ENCODE peak calls at places on chromosome 7, in eight cellular contexts. O, B, U, Y, F, W, I and K are unnamed samples.

GRCh38 chr7:42104231-42104630 is 132.8 kb downstream of the GLI3 start:
- DNase-seq in B (no peak), O (no peak), W (no peak), I (no peak), Y (no peak), U (no peak), F (no peak), K (no peak)

GRCh38 chr7:37208528-37208927 is 240.1 kb downstream of the ELMO1 start:
- DNase-seq in O (peak), W (peak), B (peak), Y (peak), F (peak), U (peak), I (peak), K (peak)

GRCh38 chr7:121107923-121108498 is 119.5 kb downstream of the CPED1 start:
- DNase-seq in Y (peak), B (no peak), U (peak), F (peak), W (peak), I (no peak), O (peak), K (no peak)

GRCh38 chr7:80869821-80870751 is 48.8 kb downstream of the SEMA3C start:
- DNase-seq in O (no peak), F (no peak), B (no peak), W (no peak), U (no peak), Y (no peak), I (no peak), K (no peak)

GRCh38 chr7:117004899-117005298 is 51.6 kb downstream of the ST7 start:
- DNase-seq in U (peak), O (peak), F (no peak), Y (peak), I (no peak), B (no peak), W (no peak), K (no peak)

GRCh38 chr7:44071726-44072363 is 6.5 kb upstream of the PGAM2 start:
- DNase-seq in U (no peak), B (no peak), O (no peak), W (no peak), F (no peak), I (no peak), Y (no peak), K (no peak)

GRCh38 chr7:107167483-107168232 is 1.1 kb upstream of the HBP1 start:
- DNase-seq in I (peak), F (no peak), Y (peak), W (peak), B (peak), U (peak), O (peak), K (peak)

GRCh38 chr7:48637382-48637781 is 287.0 kb upstream of the CDC14C start:
- DNase-seq in B (no peak), Y (no peak), W (peak), U (peak), O (peak), F (no peak), I (no peak), K (no peak)

GRCh38 chr7:32501522-32501921 is 6.2 kb downstream of the AVL9 start:
- DNase-seq in F (no peak), B (no peak), U (peak), W (no peak), I (no peak), O (peak), Y (peak), K (no peak)

GRCh38 chr7:79709574-79710409 is 256.3 kb upstream of the MAGI2 start:
- DNase-seq in Y (peak), B (no peak), F (no peak), O (peak), W (peak), U (peak), I (no peak), K (no peak)

GRCh38 chr7:15476101-15476918 is 85.5 kb downstream of the AGMO start:
- DNase-seq in I (no peak), W (no peak), F (no peak), U (no peak), Y (peak), O (no peak), B (no peak), K (no peak)
- H3K4me3 ChIP-seq in I (no peak), W (no peak), F (no peak), U (no peak), Y (no peak), O (no peak), B (no peak), K (no peak)

DNA sequence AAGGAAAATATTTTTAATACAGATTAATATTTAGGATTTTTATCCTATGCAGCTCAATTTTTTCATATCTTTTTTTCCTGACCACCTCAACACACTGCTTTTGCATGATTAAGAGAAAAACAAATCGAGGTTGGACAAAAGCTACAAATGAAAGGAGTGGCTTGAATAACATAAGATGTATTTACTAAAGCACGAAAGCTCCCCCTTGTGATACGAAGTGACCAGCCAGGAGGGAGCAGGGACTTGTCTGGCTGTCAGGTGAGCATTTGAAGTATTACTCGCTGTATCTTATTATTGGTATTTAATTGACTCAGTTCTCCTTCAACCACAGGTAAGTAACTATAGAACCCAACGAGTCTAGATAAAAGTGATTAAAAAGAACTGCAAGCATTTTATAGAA is 265.2 kb upstream of the PHF14 start:
- DNase-seq in I (peak), F (no peak), O (no peak), W (no peak), U (no peak), B (no peak), Y (no peak), K (no peak)
- TF ChIP-seq CTCF in I (peak), F (peak), O (no peak), W (peak), U (no peak), B (no peak), Y (no peak), K (no peak)

DNA sequence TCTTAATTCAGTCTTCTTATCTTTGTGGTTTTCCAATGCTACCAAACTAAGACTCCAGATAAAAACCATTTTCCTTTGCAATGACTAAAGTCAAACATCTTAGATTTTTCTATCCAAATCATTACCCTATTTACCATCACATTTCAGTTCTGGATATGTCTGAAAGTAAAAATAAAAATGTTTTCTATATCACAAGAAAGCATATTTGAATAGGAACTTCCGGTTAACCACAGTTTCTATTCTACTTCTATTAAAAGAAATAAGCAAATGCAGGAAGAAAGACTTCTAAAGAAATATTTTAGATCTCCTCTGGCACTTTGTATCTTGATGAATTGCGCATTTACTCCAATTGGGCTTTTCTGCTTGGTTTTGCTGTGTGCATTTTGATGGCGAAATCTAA is 146.0 kb downstream of the VPS50 start:
- DNase-seq in Y (no peak), W (no peak), B (no peak), U (no peak), I (no peak), F (no peak), O (no peak), K (no peak)
- H3K4me3 ChIP-seq in Y (no peak), W (no peak), B (no peak), U (no peak), I (no peak), F (no peak), O (no peak), K (no peak)

GRCh38 chr7:13414661-13415105 is 574.8 kb downstream of the ETV1 start:
- DNase-seq in U (peak), Y (no peak), W (peak), B (no peak), O (peak), I (no peak), F (no peak), K (no peak)
- TF ChIP-seq CTCF in U (no peak), Y (no peak), W (no peak), B (no peak), O (no peak), I (no peak), F (no peak), K (no peak)

GRCh38 chr7:128430207-128430606 is 20.4 kb upstream of the IMPDH1 start:
- DNase-seq in I (no peak), F (no peak), U (no peak), Y (no peak), B (no peak), O (no peak), W (no peak), K (no peak)

GRCh38 chr7:128425851-128426250 is 16.1 kb upstream of the IMPDH1 start:
- DNase-seq in U (peak), O (peak), I (peak), F (no peak), B (no peak), Y (peak), W (peak), K (peak)

GRCh38 chr7:128431221-128431620 is 21.4 kb upstream of the IMPDH1 start:
- DNase-seq in F (no peak), W (no peak), Y (no peak), O (no peak), I (no peak), U (peak), B (no peak), K (no peak)

GRCh38 chr7:128424936-128425335 is 15.2 kb upstream of the IMPDH1 start:
- DNase-seq in F (no peak), Y (no peak), I (no peak), B (no peak), W (no peak), U (no peak), O (no peak), K (no peak)

GRCh38 chr7:128427289-128427891 is 17.6 kb upstream of the IMPDH1 start:
- DNase-seq in F (no peak), O (peak), W (peak), Y (peak), B (no peak), I (peak), U (peak), K (no peak)
- H3K4me3 ChIP-seq in F (no peak), O (no peak), W (no peak), Y (no peak), B (no peak), I (no peak), U (no peak), K (no peak)

GRCh38 chr7:145812218-145812617 is 304.4 kb upstream of the CNTNAP2 start:
- DNase-seq in U (no peak), O (no peak), F (no peak), B (no peak), W (no peak), I (no peak), Y (no peak), K (no peak)

DNA sequence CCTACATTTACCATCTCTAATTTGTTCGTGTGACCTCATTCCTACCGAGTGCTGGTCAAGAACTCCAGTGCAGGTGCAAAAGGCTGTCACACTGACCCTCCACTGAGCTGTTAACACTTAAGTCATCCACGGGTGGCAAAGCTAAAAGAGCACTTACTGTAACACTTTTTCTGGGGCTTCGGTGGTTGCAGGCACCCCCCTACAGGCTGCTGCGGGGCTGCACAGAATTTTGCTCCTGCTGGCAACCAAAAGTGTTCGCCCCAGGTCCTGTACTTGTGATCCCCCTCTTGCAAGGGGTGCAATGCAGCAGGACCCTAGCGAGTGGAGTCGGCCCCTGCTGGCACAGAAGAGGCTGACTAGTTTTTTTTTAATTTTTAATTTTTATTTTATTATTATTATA is 298.9 kb upstream of the CNTNAP2 start:
- DNase-seq in O (no peak), W (no peak), B (no peak), I (no peak), F (no peak), U (no peak), Y (no peak), K (no peak)
- TF ChIP-seq CTCF in O (no peak), W (no peak), B (no peak), I (no peak), F (no peak), U (no peak), Y (no peak), K (no peak)

GRCh38 chr7:39609084-39609461 is 14.3 kb upstream of the RALA start:
- DNase-seq in U (peak), B (no peak), F (no peak), W (no peak), O (peak), I (no peak), Y (peak), K (no peak)
- H3K4me3 ChIP-seq in U (no peak), B (peak), F (no peak), W (peak), O (no peak), I (no peak), Y (no peak), K (no peak)